ENCODE peak calls at places on chromosome 2, in four cellular contexts. E, N, G and H are unnamed samples.

GRCh38 chr2:18483896-18484295 is 76.6 kb downstream of the RDH14 start:
- DNase-seq in E (no peak), N (no peak), G (no peak), H (peak)

GRCh38 chr2:183998797-183999190 is 599.5 kb upstream of the ZNF804A start:
- DNase-seq in E (no peak), N (no peak), G (no peak), H (no peak)

GRCh38 chr2:130987519-130988425 is 105.5 kb downstream of the FAM168B start:
- DNase-seq in E (no peak), N (no peak), G (no peak), H (no peak)

GRCh38 chr2:191612496-191612895 is 65.4 kb upstream of the NABP1 start:
- DNase-seq in E (no peak), N (no peak), G (no peak), H (no peak)

GRCh38 chr2:155913356-155913755 is 419.2 kb downstream of the NR4A2 start:
- DNase-seq in E (no peak), N (no peak), G (no peak), H (no peak)

GRCh38 chr2:6820236-6820635 is 45.5 kb downstream of the CMPK2 start:
- DNase-seq in E (no peak), N (no peak), G (no peak), H (no peak)

GRCh38 chr2:95073856-95074662 is 47.5 kb downstream of the MRPS5 start:
- DNase-seq in E (no peak), N (no peak), G (no peak), H (peak)

GRCh38 chr2:229714080-229714735 is at the start of gene DNER:
- DNase-seq in E (peak), N (no peak), G (peak), H (no peak)

GRCh38 chr2:85697716-85698115 is 3.6 kb downstream of the GNLY start:
- DNase-seq in E (no peak), N (no peak), G (no peak), H (no peak)

GRCh38 chr2:215847718-215848117 is 165.6 kb downstream of the MREG start:
- DNase-seq in E (no peak), N (no peak), G (no peak), H (no peak)

GRCh38 chr2:239268082-239268481 is 132.7 kb downstream of the HDAC4 start:
- DNase-seq in E (peak), N (no peak), G (peak), H (peak)

GRCh38 chr2:215506604-215506990 is 70.7 kb upstream of the FN1 start:
- DNase-seq in E (no peak), N (no peak), G (no peak), H (no peak)

GRCh38 chr2:225164406-225165048 is 122.3 kb upstream of the DOCK10 start:
- DNase-seq in E (no peak), N (no peak), G (no peak), H (no peak)

GRCh38 chr2:206250041-206250897 is 24.2 kb upstream of the ZDBF2 start:
- DNase-seq in E (no peak), N (no peak), G (no peak), H (no peak)

GRCh38 chr2:19358242-19359020 is at the start of gene OSR1:
- DNase-seq in E (peak), N (no peak), G (peak), H (no peak)

GRCh38 chr2:65374999-65375398 is 57.4 kb downstream of the SPRED2 start:
- DNase-seq in E (no peak), N (no peak), G (no peak), H (no peak)

GRCh38 chr2:105953942-105954341 is 209.2 kb downstream of the NCK2 start:
- DNase-seq in E (no peak), N (no peak), G (no peak), H (no peak)

GRCh38 chr2:128408349-128409305 is 90.0 kb upstream of the HS6ST1 start:
- DNase-seq in E (no peak), N (no peak), G (no peak), H (peak)

GRCh38 chr2:190896477-190896876 is 15.9 kb downstream of the GLS start:
- DNase-seq in E (no peak), N (no peak), G (no peak), H (no peak)

GRCh38 chr2:130727286-130727924 is 1.5 kb upstream of the GPR148 start:
- DNase-seq in E (peak), N (peak), G (peak), H (peak)

GRCh38 chr2:240338274-240338673 is 97.2 kb upstream of the GPC1 start:
- DNase-seq in E (no peak), N (no peak), G (no peak), H (peak)

GRCh38 chr2:64482765-64483504 is 29.0 kb downstream of the LGALSL start:
- DNase-seq in E (no peak), N (no peak), G (peak), H (no peak)

GRCh38 chr2:208872591-208872990 is 466.0 kb downstream of the PTH2R start:
- DNase-seq in E (no peak), N (no peak), G (no peak), H (no peak)

GRCh38 chr2:30425326-30425725 is 21.7 kb upstream of the LCLAT1 start:
- DNase-seq in E (no peak), N (no peak), G (no peak), H (peak)

GRCh38 chr2:223952280-223952968 is 4.8 kb upstream of the MRPL44 start:
- DNase-seq in E (no peak), N (no peak), G (no peak), H (no peak)

GRCh38 chr2:80205498-80205897 is 99.1 kb downstream of the LRRTM1 start:
- DNase-seq in E (no peak), N (no peak), G (no peak), H (no peak)

GRCh38 chr2:58107803-58108710 is 61.5 kb downstream of the VRK2 start:
- DNase-seq in E (no peak), N (no peak), G (no peak), H (no peak)

GRCh38 chr2:181822097-181822496 is 69.4 kb upstream of the ITPRID2 start:
- DNase-seq in E (no peak), N (no peak), G (no peak), H (no peak)

GRCh38 chr2:128525653-128526052 is 207.0 kb upstream of the HS6ST1 start:
- DNase-seq in E (no peak), N (no peak), G (no peak), H (no peak)

GRCh38 chr2:171087547-171087946 is 73.1 kb downstream of the TLK1 start:
- DNase-seq in E (no peak), N (no peak), G (no peak), H (no peak)

GRCh38 chr2:14634885-14635871 is 2.7 kb downstream of the LRATD1 start:
- DNase-seq in E (peak), N (no peak), G (peak), H (peak)

GRCh38 chr2:134782792-134783191 is 55.6 kb upstream of the ACMSD start:
- DNase-seq in E (no peak), N (no peak), G (no peak), H (no peak)

GRCh38 chr2:6103949-6104348 is 411.8 kb downstream of the SOX11 start:
- DNase-seq in E (no peak), N (no peak), G (no peak), H (no peak)

GRCh38 chr2:40955635-40956034 is 503.7 kb upstream of the SLC8A1 start:
- DNase-seq in E (no peak), N (no peak), G (no peak), H (no peak)

GRCh38 chr2:190060019-190060418 is 2.5 kb downstream of the MSTN start:
- DNase-seq in E (no peak), N (no peak), G (no peak), H (no peak)

GRCh38 chr2:196208915-196209314 is 37.5 kb upstream of the STK17B start:
- DNase-seq in E (no peak), N (no peak), G (no peak), H (no peak)

GRCh38 chr2:54589340-54590215 is 133.5 kb downstream of the SPTBN1 start:
- DNase-seq in E (no peak), N (no peak), G (no peak), H (no peak)
- TF ChIP-seq POLR2A in E (no peak), N (no peak), G (no peak), H (no peak)

DNA sequence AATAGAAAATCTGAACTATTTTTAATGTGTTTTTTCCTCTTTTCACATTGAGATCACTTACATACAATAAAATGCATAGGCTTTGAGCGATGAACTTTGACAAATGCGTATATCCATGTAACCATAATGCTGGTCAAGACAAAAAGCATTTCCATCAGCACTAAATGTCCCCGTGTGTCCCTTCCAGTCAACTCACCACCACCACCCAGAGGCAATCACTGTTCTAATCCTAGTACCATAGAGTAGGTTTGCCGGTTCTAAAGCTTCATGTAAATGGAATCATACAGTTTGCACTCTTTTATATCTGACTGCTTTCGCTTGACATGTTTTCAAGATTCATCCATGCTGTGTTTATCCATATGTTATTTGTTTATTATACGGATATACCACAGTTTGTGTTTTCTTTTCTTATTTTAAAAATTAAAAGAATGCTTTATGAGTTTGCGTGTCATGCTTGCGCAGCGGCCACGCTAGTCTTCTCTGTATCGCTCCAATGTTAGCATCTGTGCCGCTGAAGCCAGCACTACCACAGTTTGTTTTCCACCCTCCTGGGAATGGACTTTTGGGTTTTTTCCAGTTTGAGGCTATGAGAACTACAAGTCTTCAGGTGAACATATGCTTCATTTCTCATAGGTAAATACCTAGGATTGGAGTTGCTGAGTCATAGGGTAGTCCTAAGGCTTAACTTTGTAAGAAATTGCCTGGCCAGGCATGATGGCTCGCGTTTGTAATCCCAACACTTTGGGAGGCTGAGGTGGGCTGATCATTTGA is 197.5 kb upstream of the CHAC2 start:
- DNase-seq in E (no peak), N (no peak), G (no peak), H (no peak)
- TF ChIP-seq CTCF in E (no peak), N (no peak), G (no peak), H (no peak)

GRCh38 chr2:74119912-74120825 is 27.5 kb downstream of the BOLA3 start:
- DNase-seq in E (peak), N (peak), G (peak), H (peak)
- TF ChIP-seq POLR2A in E (no peak), N (peak), G (peak), H (no peak)

GRCh38 chr2:152175012-152175367 is 573 bp downstream of the STAM2 start:
- DNase-seq in E (no peak), N (no peak), G (no peak), H (no peak)

GRCh38 chr2:152174574-152174973 is 989 bp downstream of the STAM2 start:
- DNase-seq in E (no peak), N (no peak), G (no peak), H (no peak)

GRCh38 chr2:152175368-152176112 is at the start of gene STAM2:
- DNase-seq in E (peak), N (peak), G (peak), H (peak)

GRCh38 chr2:152171733-152172132 is 3.8 kb downstream of the STAM2 start:
- DNase-seq in E (no peak), N (no peak), G (no peak), H (no peak)

DNA sequence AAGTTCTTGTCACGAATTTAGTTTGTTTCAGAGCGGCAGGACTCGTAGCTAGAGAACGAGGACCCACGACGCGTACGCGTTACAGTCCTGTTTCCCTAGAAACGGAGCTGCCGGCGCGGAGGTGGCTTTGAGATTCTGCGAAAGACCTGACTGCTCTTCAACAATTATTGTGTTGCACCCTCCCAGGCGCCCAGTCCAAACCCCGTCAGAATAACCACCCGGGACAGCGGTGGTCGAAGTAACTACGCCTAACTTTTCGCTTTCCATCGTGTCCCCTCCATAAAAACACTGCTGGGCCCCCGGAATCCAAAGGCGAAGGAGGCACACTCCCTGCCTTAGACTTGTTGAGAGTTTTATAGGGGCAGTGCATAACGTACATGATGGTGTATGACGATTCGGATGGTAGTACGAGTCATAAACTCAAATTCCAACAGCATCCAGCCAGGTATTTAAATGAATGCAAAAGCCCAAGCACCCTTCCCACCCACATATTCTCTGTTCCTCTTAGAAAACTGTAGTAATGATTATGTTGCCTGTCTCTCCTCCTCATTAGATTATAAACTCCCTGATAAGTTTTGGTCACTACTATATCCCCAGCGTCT is 651 bp upstream of the STAM2 start:
- DNase-seq in E (no peak), N (no peak), G (no peak), H (no peak)
- TF ChIP-seq CTCF in E (no peak), N (no peak), G (no peak), H (no peak)

DNA sequence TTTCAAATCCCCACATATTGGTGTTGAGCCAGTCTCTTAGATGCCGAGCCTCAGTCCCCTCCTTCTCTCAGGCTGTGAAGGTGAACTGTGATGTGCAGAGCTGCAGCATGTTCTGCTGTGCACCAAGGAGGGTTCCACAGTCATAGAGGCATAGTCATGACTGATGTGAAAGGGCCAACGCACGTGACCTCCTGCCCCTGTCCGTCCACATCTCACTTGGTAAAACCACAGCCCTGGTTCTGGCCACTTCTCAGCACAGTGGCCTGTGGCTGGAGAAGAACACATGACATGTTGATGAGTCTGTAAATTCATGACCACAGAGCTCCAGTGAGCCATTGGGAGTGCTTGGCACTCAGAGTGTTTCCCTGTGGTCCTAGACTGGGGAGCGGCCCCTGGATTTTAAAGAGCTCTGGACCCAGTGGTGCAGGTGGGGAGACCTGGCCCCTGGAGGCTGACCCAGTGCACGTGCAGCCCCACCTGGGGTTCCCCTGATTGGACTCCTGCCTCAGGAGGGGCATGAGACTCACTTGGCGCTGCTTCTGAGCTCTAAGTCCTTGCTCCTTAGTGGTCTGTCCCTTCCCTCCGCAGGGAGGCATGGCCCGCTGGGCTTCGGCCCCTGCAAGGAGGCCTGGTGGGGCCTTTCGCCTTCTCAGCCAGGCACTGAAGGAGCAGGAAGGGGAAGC is 25.3 kb downstream of the INPP4A start:
- DNase-seq in E (no peak), N (no peak), G (no peak), H (no peak)
- TF ChIP-seq POLR2A in E (no peak), N (peak), G (no peak), H (no peak)

GRCh38 chr2:114614599-114614998 is 172.2 kb downstream of the DPP10 start:
- DNase-seq in E (no peak), N (no peak), G (no peak), H (no peak)
- TF ChIP-seq CTCF in E (peak), N (no peak), G (no peak), H (no peak)